ENCODE peak calls at places on chromosomes 16 and 17, in four cellular contexts. C is K562, P is GM12878, E is HepG2. T is an unnamed sample.

GRCh38 chr17:57927048-57927723 is 28.0 kb downstream of the CUEDC1 start:
- DNase-seq in C (no peak), P (no peak), E (no peak), T (no peak)

GRCh38 chr17:77231076-77231871 is 90.5 kb downstream of the SEC14L1 start:
- DNase-seq in C (no peak), P (no peak), E (no peak), T (no peak)

GRCh38 chr16:4987580-4988374 is 29.6 kb downstream of the SEC14L5 start:
- DNase-seq in C (peak), P (no peak), E (no peak), T (peak)

GRCh38 chr16:15398618-15399316 is 3.2 kb downstream of the MPV17L start:
- DNase-seq in C (no peak), P (no peak), E (peak), T (no peak)

GRCh38 chr16:82882982-82883863 is 256.5 kb downstream of the CDH13 start:
- DNase-seq in C (no peak), P (no peak), E (no peak), T (no peak)

GRCh38 chr16:35147556-35148504 is 1688.4 kb downstream of the TP53TG3F start:
- DNase-seq in C (no peak), P (no peak), E (no peak), T (no peak)

GRCh38 chr16:21590791-21591190 is 8.6 kb upstream of the METTL9 start:
- DNase-seq in C (no peak), P (no peak), E (no peak), T (no peak)

GRCh38 chr17:78332991-78333390 is 26.9 kb downstream of the SOCS3 start:
- DNase-seq in C (no peak), P (no peak), E (no peak), T (no peak)

GRCh38 chr16:82197540-82198240 is 27.7 kb upstream of the MPHOSPH6 start:
- DNase-seq in C (no peak), P (no peak), E (no peak), T (no peak)

GRCh38 chr17:66115246-66115645 is 76.7 kb downstream of the CEP112 start:
- DNase-seq in C (no peak), P (no peak), E (no peak), T (no peak)

GRCh38 chr16:56632160-56632847 is at the start of gene MT1M:
- DNase-seq in C (no peak), P (no peak), E (no peak), T (no peak)

GRCh38 chr16:55465077-55465896 is 13.7 kb upstream of the MMP2 start:
- DNase-seq in C (peak), P (peak), E (peak), T (peak)

GRCh38 chr17:55659661-55660060 is 63.0 kb downstream of the TMEM100 start:
- DNase-seq in C (no peak), P (no peak), E (no peak), T (no peak)

GRCh38 chr16:75238132-75238852 is 13.1 kb downstream of the BCAR1 start:
- DNase-seq in C (no peak), P (no peak), E (peak), T (no peak)
- TF ChIP-seq HDAC2 in C (no peak), P (no peak), E (peak), T (no peak)

DNA sequence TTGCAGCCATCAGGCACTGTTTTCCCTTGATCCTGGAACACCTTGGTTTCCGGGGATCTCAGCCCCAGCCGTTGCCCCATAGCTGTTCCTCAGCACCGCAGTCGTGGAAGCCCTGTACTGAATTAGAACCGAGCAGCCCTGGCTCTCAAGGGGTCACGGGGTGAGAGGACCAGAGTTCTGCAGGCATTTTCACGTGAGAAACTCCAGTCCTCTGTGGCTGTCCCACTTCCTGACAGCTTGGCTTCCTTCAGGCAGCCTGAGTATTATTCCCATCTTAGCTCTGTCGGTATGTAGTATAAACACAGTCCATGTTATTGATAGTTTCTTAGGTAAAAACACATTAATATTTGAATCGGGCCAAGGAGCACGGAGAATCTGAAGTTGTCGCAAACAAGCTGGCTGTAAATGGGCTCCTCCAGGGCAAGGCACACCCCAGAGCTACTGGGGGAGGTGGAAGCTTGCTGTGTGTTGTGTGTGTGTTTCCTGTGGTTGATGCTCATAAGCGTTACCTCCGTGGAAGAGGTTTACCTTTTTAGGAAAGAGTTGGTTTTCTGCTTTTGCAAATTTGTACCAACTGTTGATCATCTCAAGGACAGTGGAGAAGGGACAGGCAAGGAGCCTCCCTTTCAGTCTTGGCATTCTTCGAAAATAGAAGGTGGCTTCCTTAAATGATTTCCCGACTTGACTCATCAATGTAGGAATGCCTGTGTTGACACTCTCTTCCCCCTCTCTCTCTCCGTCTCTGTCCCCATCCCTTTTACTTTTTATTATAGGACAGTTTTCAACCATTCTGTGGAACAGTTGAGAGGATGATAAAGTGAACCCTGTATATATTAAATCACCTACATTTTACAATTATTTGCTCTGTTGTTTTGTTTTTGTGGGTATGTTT is 208.9 kb upstream of the CHMP6 start:
- DNase-seq in C (no peak), P (no peak), E (no peak), T (peak)
- TF ChIP-seq BHLHE40 in C (no peak), P (no peak), E (no peak), T (no peak)

DNA sequence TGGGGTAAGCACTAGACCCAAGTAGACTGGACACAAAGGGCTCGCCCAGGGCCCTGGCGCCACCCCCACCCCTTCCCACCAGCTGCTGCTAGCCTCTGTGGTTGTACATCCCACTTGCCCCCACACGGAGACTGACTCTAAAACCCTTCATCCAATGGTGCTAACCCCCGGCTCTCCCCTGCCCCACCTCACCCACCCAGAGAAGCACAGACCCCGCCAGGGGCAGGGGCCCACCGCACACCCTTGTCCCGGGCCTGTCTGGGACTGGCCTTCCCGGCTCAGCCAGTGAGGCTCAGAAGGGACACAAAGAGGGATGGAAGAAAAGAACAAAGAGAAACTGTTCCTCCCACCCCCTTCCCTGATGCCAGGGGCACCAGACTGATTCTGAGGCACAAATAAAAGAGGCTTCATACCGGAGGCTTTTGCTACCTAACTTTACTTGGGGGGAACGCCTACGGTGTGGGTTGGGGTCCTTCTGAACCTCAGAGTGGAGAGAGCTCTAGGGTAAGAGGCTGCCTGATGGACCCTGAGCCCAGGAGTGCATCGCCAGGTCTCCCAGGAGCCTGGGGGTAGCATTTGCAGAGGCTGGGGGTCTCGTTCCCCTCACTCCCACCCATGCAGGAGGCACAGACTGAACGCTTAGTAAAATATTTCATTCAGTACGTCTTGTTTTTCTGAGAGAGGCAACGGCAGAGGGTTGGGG is 8.2 kb downstream of the CORO6 start:
- DNase-seq in C (no peak), P (no peak), E (no peak), T (no peak)
- TF ChIP-seq CTCF in C (no peak), P (no peak), E (no peak), T (no peak)

DNA sequence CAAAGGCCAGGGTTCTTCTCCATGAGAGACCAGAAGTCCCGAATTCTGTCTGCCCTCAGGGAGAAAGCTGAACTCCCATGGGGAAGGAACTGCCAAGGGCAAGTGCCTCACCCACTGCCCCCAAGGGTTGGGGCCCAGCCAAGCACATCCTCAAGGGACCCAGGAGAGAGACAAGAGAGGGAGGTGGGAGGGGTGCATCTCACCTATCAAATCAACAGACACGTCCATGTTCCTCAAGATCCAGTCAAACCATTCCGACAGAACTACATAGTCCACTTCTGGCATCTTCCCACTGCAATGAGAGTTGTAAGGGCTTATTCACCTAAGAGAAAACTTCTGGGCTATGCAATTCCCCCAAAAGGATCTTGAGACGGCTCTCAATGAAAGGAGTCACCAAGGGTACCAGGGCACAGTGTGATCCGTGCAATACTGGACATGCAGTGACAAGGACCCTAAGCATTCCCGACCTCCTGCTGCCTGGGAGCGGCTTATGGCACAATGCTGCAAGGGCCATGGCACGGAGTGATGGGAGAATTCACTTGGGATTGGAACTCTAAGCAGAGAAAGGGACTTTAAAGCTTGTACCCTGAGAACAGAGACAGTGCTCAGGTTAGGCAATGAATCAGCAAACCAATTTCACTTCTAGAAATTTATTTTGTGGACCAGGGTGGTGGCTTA is 32.2 kb downstream of the TK2 start:
- DNase-seq in C (no peak), P (no peak), E (no peak), T (no peak)
- TF ChIP-seq HDAC2 in C (no peak), P (peak), E (no peak), T (no peak)

T was measured in A549.